ENCODE peak calls at places on chromosome X, in four cellular contexts. Y is fibroblast of lung, Q is NT2/D1, A is adipocyte. G is an unnamed sample.

GRCh38 chrX:17814557-17814956 is 46.5 kb downstream of the RAI2 start:
- DNase-seq in Y (peak; percentile 54), A (peak; percentile 37), Q (no peak), G (no peak)

GRCh38 chrX:106734827-106735226 is 8.3 kb downstream of the RNF128 start:
- DNase-seq in Q (no peak), Y (no peak), A (no peak), G (no peak)

GRCh38 chrX:136747003-136747986 is 33.4 kb downstream of the ARHGEF6 start:
- DNase-seq in Q (no peak), Y (no peak), A (no peak), G (no peak)

GRCh38 chrX:44343412-44343942 is at the start of gene EFHC2:
- DNase-seq in Y (peak; percentile 6), A (peak; percentile 66), Q (no peak), G (peak; percentile 76)

GRCh38 chrX:357693-358471 is 28.8 kb downstream of the PPP2R3B start:
- DNase-seq in Y (no peak), Q (no peak), A (no peak), G (peak; percentile 68)

GRCh38 chrX:107629533-107629909 is 1.2 kb downstream of the PRPS1 start:
- DNase-seq in A (peak; percentile 57), Q (no peak), Y (peak; percentile 38), G (no peak)

GRCh38 chrX:71364221-71364620 is 1.9 kb upstream of the TAF1 start:
- DNase-seq in Q (no peak), Y (no peak), A (no peak), G (no peak)

GRCh38 chrX:104854188-104854587 is 288.2 kb downstream of the IL1RAPL2 start:
- DNase-seq in A (no peak), Q (no peak), Y (no peak), G (no peak)

GRCh38 chrX:21193196-21193595 is 181.0 kb upstream of the CNKSR2 start:
- DNase-seq in Q (no peak), A (no peak), Y (no peak), G (no peak)

GRCh38 chrX:14697453-14697852 is 168.1 kb downstream of the GLRA2 start:
- DNase-seq in A (peak; percentile 8), Y (peak; percentile 22), Q (peak; percentile 40), G (no peak)

GRCh38 chrX:70454441-70455365 is 10.1 kb downstream of the DLG3 start:
- DNase-seq in A (peak; percentile 76), Q (peak; percentile 90), Y (peak; percentile 66), G (peak; percentile 95)

GRCh38 chrX:111837226-111837625 is 38.8 kb upstream of the TRPC5OS start:
- DNase-seq in A (no peak), Y (no peak), Q (no peak), G (no peak)

GRCh38 chrX:110045988-110046387 is 43.1 kb downstream of the TMEM164 start:
- DNase-seq in Y (no peak), Q (no peak), A (no peak), G (no peak)

GRCh38 chrX:20067709-20068315 is 48.9 kb downstream of the MAP7D2 start:
- DNase-seq in A (peak; percentile 89), Y (peak; percentile 83), Q (no peak), G (peak; percentile 90)

GRCh38 chrX:135973025-135973547 is 702 bp downstream of the MMGT1 start:
- DNase-seq in Y (peak; percentile 31), A (peak; percentile 42), Q (no peak), G (no peak)

GRCh38 chrX:78673256-78673655 is 14.1 kb upstream of the RTL3 start:
- DNase-seq in Y (no peak), Q (no peak), A (no peak), G (no peak)

GRCh38 chrX:9357500-9358139 is 107.2 kb upstream of the TBL1X start:
- DNase-seq in A (no peak), Y (no peak), Q (no peak), G (no peak)

GRCh38 chrX:42978655-42979379 is 200.9 kb upstream of the PPP1R2C start:
- DNase-seq in A (no peak), Y (no peak), Q (no peak), G (no peak)

GRCh38 chrX:140503714-140504351 is 1.0 kb downstream of the SOX3 start:
- DNase-seq in Q (no peak), Y (no peak), A (peak; percentile 22), G (peak; percentile 73)

GRCh38 chrX:104568304-104568915 is 2.4 kb downstream of the IL1RAPL2 start:
- DNase-seq in Q (no peak), A (no peak), Y (no peak), G (no peak)

GRCh38 chrX:136689441-136689840 is 41.5 kb downstream of the CD40LG start:
- DNase-seq in Q (peak; percentile 38), Y (no peak), A (peak; percentile 20), G (no peak)

GRCh38 chrX:20442597-20442996 is 175.9 kb upstream of the RPS6KA3 start:
- DNase-seq in Q (peak; percentile 84), Y (peak; percentile 87), A (peak; percentile 82), G (peak; percentile 83)

GRCh38 chrX:46597774-46598173 is 24.2 kb downstream of the CHST7 start:
- DNase-seq in Q (no peak), A (no peak), Y (no peak), G (no peak)

GRCh38 chrX:7252013-7252610 is 104.2 kb upstream of the PUDP start:
- DNase-seq in A (no peak), Y (no peak), Q (no peak), G (peak; percentile 62)

GRCh38 chrX:133214316-133214715 is 3.8 kb downstream of the TFDP3 start:
- DNase-seq in Y (no peak), A (no peak), Q (no peak), G (no peak)

GRCh38 chrX:49041683-49042529 is 1.3 kb downstream of the TFE3 start:
- DNase-seq in Q (no peak), Y (peak; percentile 56), A (peak; percentile 69), G (no peak)

GRCh38 chrX:26783512-26784225 is 567.7 kb downstream of the MAGEB5 start:
- DNase-seq in Y (peak; percentile 65), Q (peak; percentile 39), A (peak; percentile 20), G (no peak)
- H3K9me3 ChIP-seq in Y (no peaks in the 10 kb centered on the region), Q (peaks cover 21% of the 10 kb centered on the region), A (no peaks in the 10 kb centered on the region), G (no peaks in the 10 kb centered on the region)

GRCh38 chrX:38109042-38109904 is 102.9 kb downstream of the SYTL5 start:
- DNase-seq in Q (no peak), Y (no peak), A (no peak), G (no peak)

GRCh38 chrX:38110231-38110630 is 103.9 kb downstream of the SYTL5 start:
- DNase-seq in A (no peak), Q (no peak), Y (no peak), G (no peak)

GRCh38 chrX:38112566-38112965 is 106.2 kb downstream of the SYTL5 start:
- DNase-seq in Y (no peak), Q (no peak), A (no peak), G (no peak)

GRCh38 chrX:38108364-38108763 is 102.0 kb downstream of the SYTL5 start:
- DNase-seq in Y (no peak), A (no peak), Q (no peak), G (no peak)

DNA sequence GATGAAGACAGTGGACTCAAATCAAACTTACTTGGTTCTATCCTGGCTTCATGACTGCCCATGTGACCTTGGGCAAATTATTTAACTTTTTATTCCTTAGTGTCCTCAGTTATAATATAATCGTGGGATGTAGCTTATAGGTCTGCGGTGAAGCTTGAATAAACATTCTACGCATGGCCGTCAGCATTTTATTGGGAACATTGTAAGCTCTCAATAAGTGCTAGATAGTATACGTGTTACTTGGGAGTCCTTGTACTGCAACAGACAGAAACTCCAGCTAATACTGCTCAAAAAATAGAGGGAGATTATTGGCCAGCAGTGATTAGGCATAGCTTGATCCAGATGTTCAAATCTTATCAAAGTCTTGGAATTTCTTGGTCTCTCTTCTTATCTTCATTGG is 104.8 kb downstream of the SYTL5 start:
- DNase-seq in Y (no peak), A (no peak), Q (no peak), G (no peak)
- H3K4me1 ChIP-seq in Y (no peaks in the 10 kb centered on the region), A (peaks cover 8% of the 10 kb centered on the region), Q (no peaks in the 10 kb centered on the region), G (no peaks in the 10 kb centered on the region)

GRCh38 chrX:154373340-154374306 is 811 bp downstream of the FLNA start:
- DNase-seq in Y (peak; percentile 85), A (peak; percentile 84), Q (no peak), G (peak; percentile 88)

GRCh38 chrX:154372612-154373022 is 1.8 kb downstream of the FLNA start:
- DNase-seq in Q (no peak), Y (peak; percentile 41), A (peak; percentile 41), G (peak; percentile 85)

GRCh38 chrX:154376768-154377167 is 2.3 kb upstream of the EMD start:
- DNase-seq in A (no peak), Q (no peak), Y (peak; percentile 55), G (no peak)

GRCh38 chrX:154375156-154375504 is 696 bp upstream of the FLNA start:
- DNase-seq in Y (no peak), A (no peak), Q (no peak), G (no peak)

DNA sequence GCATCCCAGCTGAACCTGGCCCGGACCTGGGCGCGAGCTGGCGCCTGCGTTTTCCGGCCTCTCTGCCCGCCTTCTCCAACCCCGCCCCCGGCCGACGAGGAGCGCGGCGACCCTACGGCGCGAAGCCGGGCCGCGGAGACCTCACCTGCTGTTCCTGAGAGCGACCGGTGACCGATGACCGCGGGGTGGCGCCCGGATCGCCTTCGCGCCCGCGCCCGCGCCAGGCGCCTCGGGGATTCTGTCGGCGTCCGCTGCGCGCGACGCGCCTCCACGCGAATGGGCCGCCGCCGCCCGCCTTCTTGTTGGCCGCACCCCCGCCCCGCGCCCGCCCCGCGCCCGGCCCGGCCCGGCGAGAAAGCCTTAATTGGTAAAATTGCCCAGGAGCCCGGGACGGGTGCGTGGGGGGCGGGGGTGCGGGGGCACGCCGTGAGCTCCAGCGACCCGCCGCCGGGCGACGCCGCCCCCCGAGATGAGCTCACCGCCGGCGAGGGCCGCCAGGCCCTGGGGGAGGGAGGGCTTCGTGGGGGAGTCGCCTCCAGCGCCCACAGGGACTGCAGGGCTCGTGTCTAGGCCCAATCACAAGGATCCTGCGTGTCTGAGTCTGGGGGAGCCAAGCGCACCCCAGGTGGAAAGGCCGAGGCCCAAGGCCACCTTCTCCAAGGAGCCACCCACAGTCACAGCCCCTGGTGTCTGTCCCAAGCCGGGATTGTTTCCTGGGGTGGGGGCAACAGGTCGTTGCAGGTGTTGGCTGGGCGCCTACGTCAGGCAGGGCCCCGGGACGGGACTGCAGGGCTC is at the start of gene FLNA:
- DNase-seq in A (peak; percentile 59), Y (no peak), Q (no peak), G (peak; percentile 83)
- H3K9ac ChIP-seq in A (peak within 1 kb of the TSS; percentile 71), Y (peak within 1 kb of the TSS; percentile 50), Q (peak within 1 kb of the TSS; percentile 42), G (peak within 1 kb of the TSS; percentile 55)

GRCh38 chrX:151759041-151759440 is 24.5 kb downstream of the CNGA2 start:
- DNase-seq in A (no peak), Y (no peak), Q (no peak), G (no peak)

GRCh38 chrX:151763711-151764110 is 29.2 kb downstream of the CNGA2 start:
- DNase-seq in Q (no peak), Y (no peak), A (no peak), G (no peak)

GRCh38 chrX:151765026-151765425 is 30.5 kb downstream of the CNGA2 start:
- DNase-seq in Y (no peak), Q (no peak), A (no peak), G (no peak)

GRCh38 chrX:151762802-151763201 is 28.3 kb downstream of the CNGA2 start:
- DNase-seq in Q (no peak), A (no peak), Y (no peak), G (no peak)
- H3K9me3 ChIP-seq in Q (no peaks in the 10 kb centered on the region), A (no peaks in the 10 kb centered on the region), Y (no peaks in the 10 kb centered on the region), G (no peaks in the 10 kb centered on the region)

G was measured in kidney.